ENCODE peak calls at places on chromosomes 16 and 17, in four cellular contexts. V is amniotic stem cell, I is putamen, M is NCI-H1105 treated with DMSO at 0.1 percent for 48 hours. K is an unnamed sample.

GRCh38 chr16:86643661-86644060 is 65.3 kb downstream of the FOXL1 start:
- DNase-seq in M (no peak), V (no peak), I (no peak), K (no peak)

GRCh38 chr17:38419508-38419981 is 8.7 kb upstream of the ARHGAP23 start:
- DNase-seq in V (no peak), I (no peak), M (no peak), K (no peak)

GRCh38 chr17:27733771-27734170 is 66.6 kb downstream of the NOS2 start:
- DNase-seq in M (no peak), V (no peak), I (no peak), K (no peak)

GRCh38 chr17:29807520-29808361 is 122.3 kb downstream of the SSH2 start:
- DNase-seq in I (peak; percentile 47), M (peak; percentile 48), V (peak; percentile 64), K (no peak)

GRCh38 chr16:77816293-77816692 is 27.9 kb downstream of the VAT1L start:
- DNase-seq in M (no peak), V (no peak), I (no peak), K (no peak)

GRCh38 chr17:2057714-2058520 is 3.0 kb downstream of the HIC1 start:
- DNase-seq in V (no peak), I (no peak), M (no peak), K (no peak)

GRCh38 chr17:40450175-40450574 is 6.9 kb downstream of the IGFBP4 start:
- DNase-seq in V (no peak), I (no peak), M (peak; percentile 16), K (no peak)

GRCh38 chr17:81976332-81977210 is 858 bp upstream of the ASPSCR1 start:
- DNase-seq in V (no peak), M (peak; percentile 24), I (no peak), K (peak; percentile 40)

GRCh38 chr16:53864819-53865491 is 161.0 kb downstream of the FTO start:
- DNase-seq in I (peak; percentile 11), M (peak; percentile 80), V (no peak), K (no peak)

GRCh38 chr17:1882836-1883235 is 53.0 kb downstream of the RPA1 start:
- DNase-seq in V (peak; percentile 0), M (peak; percentile 7), I (no peak), K (no peak)

GRCh38 chr16:50190292-50190691 is 37.2 kb downstream of the TENT4B start:
- DNase-seq in V (no peak), I (no peak), M (no peak), K (no peak)

GRCh38 chr17:40327244-40327666 is 18.3 kb downstream of the RARA start:
- DNase-seq in M (no peak), I (no peak), V (no peak), K (no peak)

GRCh38 chr17:49369089-49369488 is 7.0 kb upstream of the ZNF652 start:
- DNase-seq in V (no peak), M (no peak), I (no peak), K (no peak)

GRCh38 chr16:52573365-52574104 is 26.6 kb upstream of the TOX3 start:
- DNase-seq in V (no peak), I (no peak), M (no peak), K (no peak)

K was measured in DMS79.